ENCODE peak calls at places on chromosomes 16 and 17, in seven cellular contexts. I is DND-41; Y is small intestine; H is HepG2; K is naive thymus-derived CD4-positive, alpha-beta T cell; N is SJCRH30; O is BE2C. D is an unnamed sample.

GRCh38 chr16:66382171-66382965 is 15.9 kb downstream of the CDH5 start:
- DNase-seq in I (no peak), Y (no peak), H (no peak), K (no peak), N (peak; percentile 47), O (no peak), D (no peak)

GRCh38 chr17:48641541-48642058 is 15.4 kb upstream of the HOXB9 start:
- DNase-seq in I (no peak), Y (no peak), H (no peak), K (no peak), N (no peak), O (no peak), D (no peak)

GRCh38 chr16:1372292-1372950 is 20.7 kb downstream of the GNPTG start:
- DNase-seq in I (no peak), Y (no peak), H (no peak), K (no peak), N (peak; percentile 37), O (no peak), D (no peak)

GRCh38 chr16:8887438-8887765 is 5.3 kb downstream of the LITAFD start:
- DNase-seq in I (no peak), Y (no peak), H (no peak), K (no peak), N (no peak), O (no peak), D (no peak)

GRCh38 chr16:53960954-53961616 is 257.1 kb downstream of the FTO start:
- DNase-seq in I (no peak), Y (no peak), H (no peak), K (no peak), N (no peak), O (peak; percentile 28), D (no peak)

GRCh38 chr16:2523801-2524231 is 3.6 kb downstream of the AMDHD2 start:
- DNase-seq in I (no peak), Y (peak; percentile 82), H (no peak), K (no peak), N (no peak), O (no peak), D (no peak)

GRCh38 chr16:24075929-24076716 is 180.0 kb upstream of the CACNG3 start:
- DNase-seq in I (no peak), Y (no peak), H (no peak), K (no peak), N (no peak), O (no peak), D (no peak)

GRCh38 chr17:74773871-74774286 is 2.3 kb downstream of the NAT9 start:
- DNase-seq in I (no peak), Y (peak; percentile 32), H (peak; percentile 92), K (no peak), N (no peak), O (no peak), D (no peak)

GRCh38 chr17:72164340-72164739 is 43.5 kb downstream of the SOX9 start:
- DNase-seq in I (no peak), Y (no peak), H (no peak), K (no peak), N (no peak), O (no peak), D (no peak)

GRCh38 chr17:72989074-72989610 is 103.3 kb downstream of the SLC39A11 start:
- DNase-seq in I (no peak), Y (no peak), H (no peak), K (no peak), N (no peak), O (no peak), D (no peak)

GRCh38 chr17:45046536-45047125 is 4.8 kb downstream of the DCAKD start:
- DNase-seq in I (no peak), Y (no peak), H (no peak), K (no peak), N (no peak), O (no peak), D (no peak)

GRCh38 chr17:58317421-58318064 is 11.1 kb downstream of the TSPOAP1 start:
- DNase-seq in I (peak; percentile 59), Y (peak; percentile 78), H (peak; percentile 75), K (peak; percentile 81), N (peak; percentile 35), O (peak; percentile 70), D (peak; percentile 56)

GRCh38 chr16:1920727-1921155 is 2.5 kb upstream of the HS3ST6 start:
- DNase-seq in I (no peak), Y (peak; percentile 52), H (no peak), K (no peak), N (peak; percentile 33), O (peak; percentile 66), D (no peak)

GRCh38 chr16:67967183-67967955 is 1.1 kb downstream of the SLC12A4 start:
- DNase-seq in I (peak; percentile 32), Y (no peak), H (no peak), K (no peak), N (no peak), O (no peak), D (no peak)

GRCh38 chr17:4142107-4142900 is 526 bp downstream of the ZZEF1 start:
- DNase-seq in I (peak; percentile 39), Y (peak; percentile 34), H (peak; percentile 27), K (no peak), N (peak; percentile 11), O (peak; percentile 20), D (peak; percentile 30)
- H3K4me1 ChIP-seq in I (peaks cover 45% of the 10 kb centered on the region), Y (no peaks in the 10 kb centered on the region), H (peaks cover 38% of the 10 kb centered on the region), K (peaks cover 46% of the 10 kb centered on the region), N (peaks cover 2% of the 10 kb centered on the region), O (no peaks in the 10 kb centered on the region), D (peaks cover 44% of the 10 kb centered on the region)

DNA sequence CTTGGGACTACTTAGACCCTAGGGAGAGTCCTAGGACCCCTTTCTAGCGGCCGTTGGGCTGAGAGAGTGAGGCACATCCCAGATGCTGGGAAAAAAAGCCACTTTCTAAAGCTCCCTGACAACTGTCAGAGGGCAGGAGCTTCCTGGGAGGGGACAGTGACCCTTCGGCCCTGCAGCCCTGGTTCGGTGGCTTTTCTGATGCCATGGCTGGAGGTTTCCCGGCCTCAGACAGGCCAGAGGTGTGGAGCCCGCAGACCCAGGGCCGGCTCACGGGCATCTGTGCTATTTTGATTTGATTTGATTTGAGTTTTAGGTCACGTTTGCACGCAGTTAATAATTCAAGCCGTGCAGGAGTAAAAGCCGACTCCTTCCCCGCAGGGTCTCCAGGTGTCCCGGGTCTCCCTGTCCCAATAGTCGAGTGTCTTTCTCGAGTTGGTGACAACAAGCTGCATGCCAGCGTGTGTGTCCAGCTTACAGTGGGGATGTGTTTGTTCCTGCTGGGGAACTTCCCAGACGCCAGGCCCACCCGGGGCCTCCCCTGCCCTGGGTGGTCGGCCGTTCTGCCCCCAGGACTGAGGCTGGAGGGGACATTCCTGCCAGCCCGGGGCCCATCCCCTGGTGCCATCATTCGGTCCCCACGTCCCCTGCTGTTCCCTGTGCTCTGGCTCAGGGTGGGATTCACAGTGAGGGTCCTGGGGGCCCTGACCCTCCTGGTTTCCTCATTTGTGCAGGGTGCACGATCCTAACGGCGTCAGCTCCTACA is 1.0 kb upstream of the CBFA2T3 start:
- DNase-seq in I (no peak), Y (no peak), H (no peak), K (no peak), N (no peak), O (no peak), D (no peak)
- H3K4me3 ChIP-seq in I (no peak overlapping the region), Y (no peak overlapping the region), H (no peak overlapping the region), K (no peak overlapping the region), N (no peak overlapping the region), O (no peak overlapping the region), D (no peak overlapping the region)

DNA sequence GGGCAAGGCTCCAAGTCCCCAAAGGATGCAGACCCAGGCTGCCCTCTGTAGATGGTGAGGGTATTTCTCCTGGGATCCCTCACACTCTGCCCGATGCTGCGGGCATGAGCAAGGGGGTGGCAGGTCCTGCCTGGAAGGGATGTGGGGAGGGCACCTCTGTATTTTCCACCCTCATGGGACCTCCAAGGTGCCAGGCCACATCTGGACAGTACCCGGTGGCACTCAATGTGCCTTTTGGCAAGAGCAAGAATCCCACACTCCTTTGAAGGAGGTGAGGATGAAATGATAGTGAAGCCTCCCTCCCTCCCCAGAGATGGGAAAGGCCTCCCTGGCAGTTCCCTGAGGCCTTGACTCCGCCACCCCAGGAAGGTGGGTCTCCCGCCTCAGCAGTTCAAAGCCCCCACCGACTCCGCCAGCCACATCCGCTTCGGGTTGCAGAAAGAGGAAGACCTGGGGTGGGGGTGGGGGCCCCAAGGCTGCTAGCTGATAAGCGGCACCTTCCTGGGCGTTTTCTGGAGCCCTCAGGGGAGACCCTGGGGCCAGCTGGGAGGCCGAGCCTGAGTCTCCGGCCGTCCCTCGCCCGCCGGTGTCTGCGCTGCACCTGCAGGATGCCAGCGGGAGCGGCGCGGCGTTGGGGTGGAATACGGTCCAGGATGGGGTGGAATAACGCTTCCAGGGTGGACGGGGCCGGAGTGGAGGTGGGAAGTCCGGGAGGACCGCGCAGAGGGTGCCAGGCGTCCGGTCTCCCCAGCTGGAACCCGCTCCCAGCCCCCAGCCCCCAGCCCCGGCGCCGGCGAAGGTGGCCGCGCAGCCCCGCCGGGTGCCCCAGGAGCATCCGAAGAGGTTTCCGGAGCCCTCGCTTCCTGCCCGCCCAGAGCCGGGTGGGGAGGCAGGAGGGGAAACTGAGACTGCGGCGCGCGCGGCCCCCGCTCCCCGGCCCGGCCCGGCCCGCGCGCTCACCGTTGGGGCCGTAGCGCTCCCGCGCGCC is 729 bp downstream of the ATP2A3 start:
- DNase-seq in I (peak; percentile 97), Y (peak; percentile 57), H (no peak), K (peak; percentile 85), N (no peak), O (no peak), D (peak; percentile 52)
- H3K4me1 ChIP-seq in I (peaks cover 55% of the 10 kb centered on the region), Y (peaks cover 2% of the 10 kb centered on the region), H (peaks cover 42% of the 10 kb centered on the region), K (peaks cover 43% of the 10 kb centered on the region), N (peaks cover 38% of the 10 kb centered on the region), O (no peaks in the 10 kb centered on the region), D (peaks cover 47% of the 10 kb centered on the region)

DNA sequence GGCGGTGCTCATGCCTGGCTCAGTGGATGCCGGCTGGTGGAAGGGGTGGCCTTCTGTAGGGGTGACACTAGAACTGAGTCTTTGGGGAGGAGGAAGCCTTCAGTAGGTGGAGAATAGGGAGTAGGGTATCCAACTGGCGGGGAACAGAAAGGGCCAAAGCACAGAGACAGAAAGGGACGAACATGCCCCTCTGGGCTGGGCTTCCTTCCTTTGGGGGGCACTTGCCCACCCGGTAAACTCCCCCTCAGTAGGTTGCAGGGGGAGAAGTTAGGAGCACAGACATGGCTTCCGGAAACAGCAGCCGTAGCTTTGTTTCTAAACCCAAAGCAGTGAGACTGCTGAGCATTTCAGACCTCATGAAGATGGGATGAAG is 795 bp downstream of the ENGASE start:
- DNase-seq in I (peak; percentile 21), Y (peak; percentile 28), H (no peak), K (peak; percentile 42), N (no peak), O (no peak), D (no peak)
- H3K4me3 ChIP-seq in I (peak overlapping the region; percentile 62), Y (peak overlapping the region; percentile 82), H (peak overlapping the region; percentile 87), K (peak overlapping the region; percentile 64), N (peak overlapping the region; percentile 79), O (peak overlapping the region; percentile 75), D (peak overlapping the region; percentile 89)

DNA sequence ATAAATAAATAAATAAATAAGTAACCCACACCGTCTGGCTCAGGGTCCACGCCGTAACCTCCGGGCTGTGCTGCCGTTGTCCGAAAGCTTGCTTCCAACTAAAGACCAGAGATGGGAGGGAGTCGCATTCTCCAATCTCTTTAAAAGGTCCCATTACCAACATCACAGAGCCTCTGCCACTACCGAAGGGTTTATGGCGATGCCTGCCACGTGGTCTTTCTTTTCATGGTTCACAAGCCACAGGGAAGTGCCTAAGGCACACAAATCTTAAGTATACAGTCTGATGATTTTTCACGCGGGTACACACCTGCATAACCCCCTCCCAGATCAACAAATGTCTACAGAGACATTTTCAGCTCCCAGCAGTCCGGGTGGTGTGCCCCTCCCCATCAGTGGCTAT is 1.4 kb downstream of the COTL1 start:
- DNase-seq in I (no peak), Y (peak; percentile 60), H (no peak), K (peak; percentile 27), N (no peak), O (no peak), D (no peak)
- H3K4me1 ChIP-seq in I (peaks cover 7% of the 10 kb centered on the region), Y (no peaks in the 10 kb centered on the region), H (peaks cover 46% of the 10 kb centered on the region), K (peaks cover 39% of the 10 kb centered on the region), N (peaks cover 3% of the 10 kb centered on the region), O (peaks cover 3% of the 10 kb centered on the region), D (peaks cover 36% of the 10 kb centered on the region)

GRCh38 chr17:37148171-37148570 is 199.4 kb downstream of the AATF start:
- DNase-seq in I (no peak), Y (no peak), H (no peak), K (no peak), N (no peak), O (no peak), D (no peak)
- H3K4me3 ChIP-seq in I (no peak overlapping the region), Y (no peak overlapping the region), H (no peak overlapping the region), K (no peak overlapping the region), N (no peak overlapping the region), O (no peak overlapping the region), D (no peak overlapping the region)